ENCODE peak calls at places on chromosomes 11 and 22, in six cellular contexts. C is adrenal gland, I is Peyer's patch, O is body of pancreas, Q is HCT116, U is suprapubic skin. H is an unnamed sample.

GRCh38 chr11:73308963-73309960 is 1.2 kb downstream of the ARHGEF17 start:
- DNase-seq in C (peak; percentile 77), I (no peak), O (peak; percentile 86), Q (peak; percentile 55), U (peak; percentile 95), H (peak; percentile 92)

GRCh38 chr11:133064152-133064877 is 468.0 kb downstream of the OPCML start:
- DNase-seq in C (peak; percentile 59), I (no peak), O (peak; percentile 71), Q (no peak), U (peak; percentile 85), H (peak; percentile 84)

GRCh38 chr11:13141731-13142724 is 132.9 kb downstream of the RASSF10 start:
- DNase-seq in C (no peak), I (no peak), O (no peak), Q (no peak), U (no peak), H (no peak)

GRCh38 chr11:35253237-35253636 is 114.3 kb downstream of the CD44 start:
- DNase-seq in C (no peak), I (no peak), O (no peak), Q (no peak), U (no peak), H (no peak)

GRCh38 chr22:20989323-20990138 is 7.4 kb downstream of the LZTR1 start:
- DNase-seq in C (no peak), I (no peak), O (no peak), Q (no peak), U (no peak), H (no peak)

GRCh38 chr11:88815505-88815904 is 250.3 kb downstream of the GRM5 start:
- DNase-seq in C (no peak), I (no peak), O (no peak), Q (no peak), U (no peak), H (no peak)

GRCh38 chr11:37613031-37613430 is 1015.0 kb upstream of the RAG2 start:
- DNase-seq in C (no peak), I (no peak), O (no peak), Q (no peak), U (no peak), H (no peak)

GRCh38 chr11:68583047-68583446 is 101.3 kb upstream of the GAL start:
- DNase-seq in C (no peak), I (no peak), O (no peak), Q (no peak), U (no peak), H (no peak)

GRCh38 chr11:133618500-133618899 is 86.2 kb upstream of the OPCML start:
- DNase-seq in C (no peak), I (no peak), O (no peak), Q (no peak), U (no peak), H (no peak)

GRCh38 chr11:69005183-69005630 is 7.8 kb downstream of the MRGPRF start:
- DNase-seq in C (no peak), I (no peak), O (no peak), Q (no peak), U (peak; percentile 69), H (no peak)

GRCh38 chr11:62912268-62912667 is 8.9 kb downstream of the CHRM1 start:
- DNase-seq in C (no peak), I (no peak), O (no peak), Q (no peak), U (no peak), H (no peak)

GRCh38 chr22:38310518-38311330 is 6.5 kb downstream of the CSNK1E start:
- DNase-seq in C (no peak), I (no peak), O (no peak), Q (no peak), U (no peak), H (no peak)

GRCh38 chr11:120571476-120571875 is 59.9 kb downstream of the GRIK4 start:
- DNase-seq in C (no peak), I (no peak), O (no peak), Q (no peak), U (peak; percentile 54), H (no peak)

GRCh38 chr22:39348909-39349505 is 784 bp upstream of the SYNGR1 start:
- DNase-seq in C (no peak), I (peak; percentile 76), O (peak; percentile 24), Q (no peak), U (no peak), H (no peak)

GRCh38 chr11:64723117-64723906 is at the start of gene NRXN2:
- DNase-seq in C (peak; percentile 79), I (peak; percentile 81), O (peak; percentile 82), Q (peak; percentile 53), U (no peak), H (peak; percentile 83)
- TF ChIP-seq POLR2A in C (no peak), I (no peak), O (no peak), Q (no peak), U (no peak), H (no peak)

GRCh38 chr11:130189492-130190210 is 30.1 kb downstream of the ST14 start:
- DNase-seq in C (no peak), I (no peak), O (no peak), Q (no peak), U (no peak), H (no peak)
- TF ChIP-seq POLR2A in C (no peak), I (peak; percentile 56), O (no peak), Q (no peak), U (no peak), H (no peak)

DNA sequence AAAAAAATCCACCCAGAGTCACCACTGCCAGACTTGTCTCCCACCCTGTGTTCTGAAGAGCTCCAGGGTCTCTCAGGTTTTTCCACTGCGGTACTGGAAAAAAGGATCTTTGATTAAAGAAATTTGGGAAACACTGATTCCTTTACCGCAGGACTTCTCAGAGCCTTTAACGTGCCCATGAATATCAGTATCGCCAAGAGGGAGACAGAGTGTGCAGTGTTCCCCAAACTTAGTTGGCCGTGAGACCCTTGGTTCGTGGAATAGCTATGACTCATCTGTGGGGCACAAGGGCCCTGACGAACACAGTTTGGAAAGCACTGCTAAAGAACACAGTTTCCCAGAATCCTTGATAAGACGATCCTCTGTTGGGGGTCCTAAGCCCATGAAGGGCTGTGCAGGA is 31.7 kb downstream of the SYT7 start:
- DNase-seq in C (no peak), I (no peak), O (no peak), Q (no peak), U (no peak), H (no peak)
- TF ChIP-seq POLR2A in C (no peak), I (no peak), O (no peak), Q (no peak), U (no peak), H (no peak)

GRCh38 chr22:30922151-30922611 is 46.4 kb downstream of the MORC2 start:
- DNase-seq in C (peak; percentile 66), I (peak; percentile 59), O (peak; percentile 64), Q (no peak), U (no peak), H (peak; percentile 68)
- TF ChIP-seq POLR2A in C (no peak), I (no peak), O (peak; percentile 30), Q (no peak), U (no peak), H (no peak)

DNA sequence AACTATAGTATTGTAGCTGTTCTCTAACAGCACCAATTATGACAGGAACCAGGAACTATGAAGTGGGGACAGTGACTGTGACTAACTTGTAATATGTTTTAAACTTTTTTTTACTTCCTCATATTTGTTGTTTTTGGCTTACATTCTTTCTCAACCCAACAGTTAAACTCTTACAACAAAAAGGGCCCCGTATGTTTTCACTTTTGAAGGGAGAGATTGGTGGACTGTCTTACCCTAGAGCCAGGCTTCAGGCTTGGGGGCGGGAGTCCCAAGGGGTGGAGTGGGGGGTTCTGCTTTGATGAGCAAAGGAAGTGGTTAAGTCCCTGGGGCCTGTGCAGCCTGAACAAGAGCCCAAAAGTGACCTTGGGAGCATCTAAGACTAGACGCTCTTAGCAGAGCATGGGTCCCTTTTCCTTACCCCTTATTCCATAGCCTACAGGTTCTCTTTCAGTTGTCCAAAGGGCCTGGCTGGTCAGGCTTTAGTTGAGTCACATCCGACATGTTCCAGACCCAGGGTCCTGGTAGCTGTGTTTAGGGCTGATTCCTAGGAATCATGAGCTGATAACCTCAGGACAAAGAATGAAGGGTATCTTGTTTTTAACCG is 38.8 kb downstream of the STIM1 start:
- DNase-seq in C (peak; percentile 19), I (peak; percentile 86), O (no peak), Q (no peak), U (no peak), H (no peak)
- TF ChIP-seq POLR2A in C (no peak), I (no peak), O (no peak), Q (no peak), U (no peak), H (no peak)

DNA sequence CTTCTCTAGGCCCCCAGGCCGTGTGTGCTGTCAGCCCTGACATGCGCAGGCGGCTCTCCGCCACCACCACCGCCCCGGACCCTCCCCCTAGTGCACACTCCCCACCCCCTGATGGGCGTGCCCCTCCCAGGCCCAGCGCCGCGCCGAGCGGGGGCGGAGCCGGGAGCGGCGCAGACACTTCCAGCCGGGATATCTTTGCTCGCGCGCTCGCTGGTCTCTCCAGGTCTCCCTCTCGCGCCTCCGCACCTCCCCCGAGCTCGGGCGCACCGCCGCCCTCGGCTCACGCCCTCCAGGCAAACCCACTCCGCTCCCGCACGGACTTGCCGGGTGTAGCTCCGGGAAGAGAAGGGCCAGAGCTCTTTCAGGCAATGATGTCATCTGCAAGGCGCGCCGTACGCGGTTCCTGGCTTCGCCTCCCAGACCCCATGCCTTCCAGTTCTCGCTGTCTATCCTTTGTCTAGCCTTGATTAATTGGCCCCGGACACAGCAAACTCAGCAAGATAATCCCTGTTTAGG is at the start of gene SCN3B:
- DNase-seq in C (peak; percentile 47), I (no peak), O (peak; percentile 70), Q (no peak), U (no peak), H (peak; percentile 72)
- TF ChIP-seq POLR2A in C (no peak), I (no peak), O (peak; percentile 38), Q (no peak), U (no peak), H (no peak)

DNA sequence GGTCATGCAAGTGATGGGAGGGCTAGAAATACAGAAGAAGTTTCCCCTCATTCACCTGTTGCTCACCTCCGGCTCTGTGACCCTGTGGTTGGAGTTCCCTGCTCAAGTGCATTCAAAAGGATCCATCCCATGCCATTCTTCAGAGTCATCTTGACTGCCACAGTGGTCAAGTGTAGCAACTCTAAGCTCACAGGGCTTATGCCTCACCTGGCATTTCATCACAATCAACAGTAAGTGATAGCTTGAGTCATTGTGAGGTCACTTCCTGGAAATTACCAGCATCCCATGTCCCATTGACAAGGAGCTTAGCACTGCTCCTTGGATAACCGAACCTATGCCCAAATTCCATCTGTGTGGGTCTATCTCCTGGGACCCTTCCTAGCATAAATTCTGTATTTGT is 55.6 kb downstream of the OR4C45 start:
- DNase-seq in C (no peak), I (no peak), O (no peak), Q (no peak), U (no peak), H (no peak)
- TF ChIP-seq POLR2A in C (no peak), I (no peak), O (no peak), Q (no peak), U (no peak), H (no peak)

GRCh38 chr11:18698341-18699268 is at the start of gene TMEM86A:
- DNase-seq in C (peak; percentile 95), I (peak; percentile 99), O (peak; percentile 95), Q (peak; percentile 59), U (peak; percentile 96), H (peak; percentile 97)
- TF ChIP-seq POLR2A in C (peak; percentile 71), I (peak; percentile 59), O (peak; percentile 77), Q (no peak), U (peak; percentile 81), H (peak; percentile 90)